ENCODE peak calls at places on chromosome 6, in eight cellular contexts. Y is HCT116, E is sigmoid colon, V is upper lobe of left lung, O is stomach, F is HepG2, G is GM12878, A is breast epithelium. W is an unnamed sample.

GRCh38 chr6:64547594-64548268 is 912.1 kb downstream of the PHF3 start:
- DNase-seq in A (no peak), Y (no peak), G (no peak), V (no peak), O (no peak), F (no peak), E (no peak), W (no peak)

GRCh38 chr6:32177182-32177787 is 920 bp upstream of the RNF5 start:
- DNase-seq in Y (no peak), E (peak; percentile 85), O (no peak), G (no peak), F (no peak), A (peak; percentile 52), V (peak; percentile 47), W (no peak)

GRCh38 chr6:14542670-14543366 is 425.2 kb downstream of the CD83 start:
- DNase-seq in A (no peak), V (no peak), G (peak; percentile 5), F (no peak), E (no peak), Y (peak; percentile 29), O (no peak), W (no peak)

GRCh38 chr6:6105472-6106036 is 98.8 kb upstream of the NRN1 start:
- DNase-seq in G (no peak), E (no peak), V (no peak), A (no peak), F (no peak), Y (peak; percentile 2), O (no peak), W (no peak)

GRCh38 chr6:127520061-127520460 is 926 bp upstream of the MTCL3 start:
- DNase-seq in V (no peak), F (no peak), E (no peak), G (no peak), O (no peak), A (no peak), Y (no peak), W (no peak)

GRCh38 chr6:141808662-141809061 is 324.1 kb upstream of the GJE1 start:
- DNase-seq in O (no peak), V (no peak), Y (no peak), F (no peak), A (no peak), E (no peak), G (no peak), W (no peak)

GRCh38 chr6:44606506-44606905 is 219.0 kb downstream of the CDC5L start:
- DNase-seq in V (no peak), F (no peak), E (no peak), O (no peak), Y (no peak), A (no peak), G (no peak), W (peak; percentile 9)

GRCh38 chr6:150199241-150199640 is 56.4 kb downstream of the PPP1R14C start:
- DNase-seq in V (no peak), Y (no peak), F (no peak), G (no peak), E (no peak), O (no peak), A (no peak), W (no peak)

GRCh38 chr6:1890071-1890470 is 280.4 kb downstream of the FOXC1 start:
- DNase-seq in A (no peak), F (no peak), G (no peak), Y (no peak), V (no peak), E (no peak), O (no peak), W (no peak)

GRCh38 chr6:54695815-54696214 is 150.8 kb upstream of the FAM83B start:
- DNase-seq in A (no peak), E (no peak), V (no peak), F (no peak), O (no peak), G (no peak), Y (no peak), W (no peak)

GRCh38 chr6:163940705-163941470 is 526.4 kb downstream of the QKI start:
- DNase-seq in V (no peak), F (no peak), A (no peak), G (no peak), Y (no peak), E (no peak), O (no peak), W (no peak)

GRCh38 chr6:33415831-33416230 is 2.1 kb downstream of the CUTA start:
- DNase-seq in O (no peak), V (no peak), F (no peak), G (no peak), E (no peak), Y (no peak), A (no peak), W (no peak)

GRCh38 chr6:88246654-88247053 is 80.5 kb upstream of the CNR1 start:
- DNase-seq in F (no peak), V (no peak), G (no peak), E (no peak), O (no peak), A (no peak), Y (no peak), W (no peak)

GRCh38 chr6:117130125-117130524 is 135.2 kb upstream of the VGLL2 start:
- DNase-seq in F (no peak), G (no peak), O (no peak), Y (no peak), A (no peak), E (no peak), V (no peak), W (no peak)

GRCh38 chr6:1558388-1558787 is 51.3 kb upstream of the FOXC1 start:
- DNase-seq in A (no peak), V (no peak), E (no peak), F (no peak), G (no peak), O (no peak), Y (no peak), W (no peak)

GRCh38 chr6:137013738-137014602 is 30.8 kb downstream of the IL20RA start:
- DNase-seq in O (no peak), A (peak; percentile 34), Y (peak; percentile 26), G (no peak), E (no peak), V (no peak), F (peak; percentile 18), W (no peak)

GRCh38 chr6:41036188-41036587 is 2.8 kb downstream of the UNC5CL start:
- DNase-seq in Y (peak; percentile 19), O (no peak), G (no peak), A (peak; percentile 33), E (no peak), F (no peak), V (peak; percentile 60), W (no peak)

GRCh38 chr6:38271081-38271480 is 368.6 kb downstream of the BTBD9 start:
- DNase-seq in F (no peak), E (no peak), Y (no peak), O (no peak), V (no peak), G (no peak), A (no peak), W (no peak)

GRCh38 chr6:53465732-53466131 is 79.2 kb downstream of the GCLC start:
- DNase-seq in O (no peak), Y (no peak), V (peak; percentile 28), F (peak; percentile 29), A (peak; percentile 85), G (no peak), E (no peak), W (peak; percentile 83)

GRCh38 chr6:22411408-22412105 is 114.7 kb upstream of the PRL start:
- DNase-seq in A (no peak), O (no peak), F (no peak), E (no peak), Y (no peak), V (no peak), G (no peak), W (no peak)

GRCh38 chr6:153001767-153002612 is 519 bp downstream of the MTRF1L start:
- DNase-seq in G (no peak), E (no peak), Y (no peak), O (no peak), F (peak; percentile 24), V (no peak), A (no peak), W (no peak)

DNA sequence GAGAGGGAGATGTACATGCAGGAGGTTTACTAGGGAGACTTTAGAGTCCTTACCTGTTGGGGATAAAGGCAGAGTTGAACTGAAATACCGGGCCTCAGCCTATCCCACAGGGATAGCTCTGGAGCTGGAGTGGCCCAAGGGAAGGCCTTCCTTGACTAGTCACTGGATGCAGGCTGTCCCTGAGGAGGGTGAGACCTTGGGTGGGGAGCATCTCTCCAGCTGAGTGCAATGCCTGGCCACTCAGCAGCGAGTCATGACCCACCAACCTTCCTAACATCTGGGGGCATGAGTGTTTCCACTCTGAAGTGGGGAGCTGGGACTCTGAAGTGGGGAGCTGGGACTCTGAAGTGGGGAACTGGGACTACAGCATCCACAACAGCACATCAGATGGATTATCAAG is 46.1 kb upstream of the ENPP5 start:
- DNase-seq in V (no peak), O (no peak), F (no peak), E (no peak), A (no peak), G (no peak), Y (no peak), W (no peak)
- H3K27ac ChIP-seq in V (no peak overlapping the region), O (peak overlapping the region; percentile 52), F (no peak overlapping the region), E (no peak overlapping the region), A (no peak overlapping the region), G (no peak overlapping the region), Y (no peak overlapping the region), W (peak overlapping the region; percentile 23)

DNA sequence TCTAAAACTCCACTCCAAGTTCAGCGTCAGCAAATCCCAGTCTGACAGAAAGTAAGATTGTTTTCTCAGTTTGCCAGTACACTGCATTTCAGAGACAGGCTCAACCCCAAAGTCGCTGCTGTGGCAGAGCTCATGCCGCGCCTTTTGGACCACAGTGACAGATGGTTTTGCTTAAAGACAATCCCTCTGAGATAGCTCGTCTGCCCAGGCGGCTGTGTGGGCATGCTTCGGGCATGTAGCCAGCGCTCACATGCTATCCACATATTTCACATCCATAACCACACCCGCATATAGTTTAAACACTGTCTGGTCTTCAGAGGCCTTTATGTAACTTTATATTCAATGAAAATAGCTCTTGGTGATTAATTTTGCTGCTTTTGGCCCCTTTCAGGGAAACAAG is 14.7 kb upstream of the PXDC1 start:
- DNase-seq in G (no peak), V (no peak), Y (no peak), A (no peak), O (no peak), E (no peak), F (no peak), W (peak; percentile 52)
- TF ChIP-seq POLR2AphosphoS5 in G (no peak), V (no peak), Y (no peak), A (no peak), O (no peak), E (no peak), F (no peak), W (no peak)

GRCh38 chr6:19852090-19852457 is 14.9 kb downstream of the ID4 start:
- DNase-seq in Y (no peak), O (no peak), F (no peak), V (no peak), E (no peak), G (no peak), A (no peak), W (no peak)
- TF ChIP-seq CTCF in Y (no peak), O (no peak), F (no peak), V (no peak), E (no peak), G (no peak), A (no peak), W (peak; percentile 3)

DNA sequence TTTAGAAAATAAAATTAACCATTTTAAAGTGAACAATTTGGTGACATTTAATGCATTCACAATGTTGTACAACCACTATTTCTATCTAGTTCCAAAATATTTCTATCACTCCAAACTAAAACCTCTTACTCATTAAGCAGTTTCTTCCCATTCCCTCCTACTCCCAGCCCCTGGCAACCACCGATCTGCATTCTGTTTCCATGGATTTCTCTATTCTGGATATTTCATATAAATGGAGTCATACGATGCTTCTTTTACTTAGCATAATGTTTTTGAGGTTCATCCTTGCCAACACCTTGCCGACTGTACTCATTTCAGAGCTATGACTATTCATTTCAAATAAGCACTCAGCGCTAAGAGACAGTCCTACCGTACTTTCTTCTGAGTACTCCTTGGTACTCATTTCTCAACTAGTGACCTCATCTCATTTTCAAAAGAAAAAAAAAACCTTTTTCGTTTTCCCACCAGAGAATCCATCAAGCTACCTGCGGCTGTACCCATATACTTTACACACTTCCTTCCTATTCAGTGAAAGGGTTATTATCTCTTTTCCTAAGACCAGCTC is 259.2 kb downstream of the UTRN start:
- DNase-seq in E (no peak), A (no peak), G (no peak), F (no peak), O (no peak), Y (no peak), V (no peak), W (no peak)
- H3K27ac ChIP-seq in E (no peak overlapping the region), A (no peak overlapping the region), G (no peak overlapping the region), F (no peak overlapping the region), O (no peak overlapping the region), Y (no peak overlapping the region), V (no peak overlapping the region), W (no peak overlapping the region)